ENCODE peak calls at places on chromosomes 2 and 18, in nine cellular contexts. H is stimulated activated CD4-positive, alpha-beta T cell treated with anti-CD3 and anti-CD28 coated beads, Interleukin-15, amount 100 ng/mL, for 24 hours; X is NCI-H510A treated with DMSO at 0.1 percent for 48 hours; E is IMR-90; L is pancreas; S is BJ; D is HS-5; G is activated T-cell treated with anti-CD3 and anti-CD28 coated beads, Interleukin-2, amount 50 U/mL, for 72 hours; M is CD14-positive monocyte. Y is an unnamed sample.
A peak's percentile ranks its signal among the peaks of the same experiment; 100 is the strongest.

GRCh38 chr2:43157506-43158232 is 68.7 kb downstream of the ZFP36L2 start:
- DNase-seq in H (no peak), X (no peak), E (no peak), L (no peak), S (no peak), D (no peak), G (no peak), M (peak; percentile 77), Y (peak; percentile 20)

GRCh38 chr18:75005622-75006021 is 203.3 kb downstream of the PTGR3 start:
- DNase-seq in H (no peak), X (no peak), E (peak; percentile 80), L (no peak), S (no peak), D (no peak), G (no peak), M (no peak), Y (no peak)

GRCh38 chr2:32002406-32002805 is 8.4 kb downstream of the MEMO1 start:
- DNase-seq in H (no peak), X (no peak), E (no peak), L (no peak), S (no peak), D (no peak), G (no peak), M (no peak), Y (no peak)

GRCh38 chr2:88810017-88810416 is 118.5 kb downstream of the RPIA start:
- DNase-seq in H (no peak), X (peak; percentile 50), E (no peak), L (no peak), S (no peak), D (no peak), G (no peak), M (no peak), Y (no peak)

GRCh38 chr2:171999125-171999524 is 628 bp upstream of the METAP1D start:
- DNase-seq in H (no peak), X (no peak), E (no peak), L (no peak), S (no peak), D (no peak), G (no peak), M (no peak), Y (no peak)

GRCh38 chr2:213161759-213162514 is 10.5 kb upstream of the IKZF2 start:
- DNase-seq in H (no peak), X (no peak), E (peak; percentile 76), L (no peak), S (no peak), D (peak; percentile 44), G (no peak), M (no peak), Y (peak; percentile 41)

GRCh38 chr2:119732451-119733164 is 27.1 kb upstream of the PTPN4 start:
- DNase-seq in H (no peak), X (no peak), E (no peak), L (no peak), S (no peak), D (no peak), G (no peak), M (no peak), Y (no peak)

GRCh38 chr2:129103922-129104878 is 785.5 kb upstream of the HS6ST1 start:
- DNase-seq in H (no peak), X (peak; percentile 68), E (no peak), L (no peak), S (no peak), D (no peak), G (no peak), M (no peak), Y (no peak)

GRCh38 chr2:241775223-241776177 is 1.1 kb upstream of the GAL3ST2 start:
- DNase-seq in H (no peak), X (no peak), E (no peak), L (peak; percentile 33), S (no peak), D (no peak), G (no peak), M (no peak), Y (no peak)

GRCh38 chr2:10171006-10171800 is 48.7 kb downstream of the RRM2 start:
- DNase-seq in H (no peak), X (no peak), E (no peak), L (peak; percentile 33), S (no peak), D (no peak), G (no peak), M (no peak), Y (no peak)

GRCh38 chr18:44589709-44590108 is 91.0 kb upstream of the SETBP1 start:
- DNase-seq in H (no peak), X (no peak), E (peak; percentile 74), L (no peak), S (peak; percentile 50), D (peak; percentile 35), G (no peak), M (no peak), Y (peak; percentile 59)

GRCh38 chr2:74020717-74021406 is 36.2 kb downstream of the TET3 start:
- DNase-seq in H (no peak), X (no peak), E (no peak), L (no peak), S (no peak), D (no peak), G (no peak), M (peak; percentile 74), Y (no peak)

GRCh38 chr2:107068069-107068468 is 182.1 kb upstream of the ST6GAL2 start:
- DNase-seq in H (no peak), X (no peak), E (no peak), L (no peak), S (no peak), D (no peak), G (no peak), M (no peak), Y (no peak)

GRCh38 chr2:3126686-3127278 is 250.8 kb downstream of the EIPR1 start:
- DNase-seq in H (no peak), X (no peak), E (no peak), L (no peak), S (no peak), D (no peak), G (no peak), M (peak; percentile 22), Y (no peak)

Y was measured in foreskin fibroblast.